ENCODE peak calls at places on chromosomes 1 and 21, in seven cellular contexts. One of them, this sample, is unnamed.

GRCh38 chr1:204102719-204103118 is 29.8 kb downstream of the SOX13 start:
- DNase-seq in left lung: no peak
- DNase-seq in pancreas: no peak
- DNase-seq in ascending aorta: no peak
- DNase-seq in uterus: no peak
- DNase-seq in foreskin fibroblast: no peak
- DNase-seq in astrocyte of the cerebellum: no peak
- DNase-seq in this sample: no peak

GRCh38 chr1:203665986-203666385 is 39.4 kb downstream of the ATP2B4 start:
- DNase-seq in left lung: no peak
- DNase-seq in pancreas: no peak
- DNase-seq in ascending aorta: no peak
- DNase-seq in uterus: peak; percentile 60
- DNase-seq in foreskin fibroblast: no peak
- DNase-seq in astrocyte of the cerebellum: no peak
- DNase-seq in this sample: no peak

GRCh38 chr1:184387871-184388670 is 1.2 kb downstream of the C1orf21 start:
- DNase-seq in left lung: peak; percentile 50
- DNase-seq in pancreas: peak; percentile 23
- DNase-seq in ascending aorta: peak; percentile 69
- DNase-seq in uterus: peak; percentile 58
- DNase-seq in foreskin fibroblast: peak; percentile 86
- DNase-seq in astrocyte of the cerebellum: no peak
- DNase-seq in this sample: peak; percentile 66

GRCh38 chr1:240611619-240612490 is at the start of gene GREM2:
- DNase-seq in left lung: peak; percentile 37
- DNase-seq in pancreas: peak; percentile 3
- DNase-seq in ascending aorta: no peak
- DNase-seq in uterus: peak; percentile 70
- DNase-seq in foreskin fibroblast: peak; percentile 92
- DNase-seq in astrocyte of the cerebellum: peak; percentile 87
- DNase-seq in this sample: peak; percentile 64

GRCh38 chr1:92707292-92707691 is 77.6 kb downstream of the EVI5 start:
- DNase-seq in left lung: no peak
- DNase-seq in pancreas: no peak
- DNase-seq in ascending aorta: no peak
- DNase-seq in uterus: no peak
- DNase-seq in foreskin fibroblast: no peak
- DNase-seq in astrocyte of the cerebellum: no peak
- DNase-seq in this sample: no peak

GRCh38 chr1:245587435-245588105 is 432.8 kb downstream of the KIF26B start:
- DNase-seq in left lung: no peak
- DNase-seq in pancreas: no peak
- DNase-seq in ascending aorta: no peak
- DNase-seq in uterus: no peak
- DNase-seq in foreskin fibroblast: no peak
- DNase-seq in astrocyte of the cerebellum: no peak
- DNase-seq in this sample: no peak

GRCh38 chr21:45938453-45938755 is 43.2 kb upstream of the COL6A1 start:
- DNase-seq in left lung: no peak
- DNase-seq in pancreas: no peak
- DNase-seq in ascending aorta: no peak
- DNase-seq in uterus: no peak
- DNase-seq in foreskin fibroblast: no peak
- DNase-seq in astrocyte of the cerebellum: no peak
- DNase-seq in this sample: no peak

GRCh38 chr1:89884718-89885596 is 64.1 kb downstream of the LRRC8D start:
- DNase-seq in left lung: no peak
- DNase-seq in pancreas: no peak
- DNase-seq in ascending aorta: no peak
- DNase-seq in uterus: no peak
- DNase-seq in foreskin fibroblast: peak; percentile 67
- DNase-seq in astrocyte of the cerebellum: peak; percentile 15
- DNase-seq in this sample: peak; percentile 68

GRCh38 chr21:36749935-36750578 is 51.1 kb downstream of the SIM2 start:
- DNase-seq in left lung: no peak
- DNase-seq in pancreas: no peak
- DNase-seq in ascending aorta: no peak
- DNase-seq in uterus: no peak
- DNase-seq in foreskin fibroblast: no peak
- DNase-seq in astrocyte of the cerebellum: peak; percentile 29
- DNase-seq in this sample: peak; percentile 36

GRCh38 chr1:117644696-117645311 is 39.0 kb downstream of the TENT5C start:
- DNase-seq in left lung: no peak
- DNase-seq in pancreas: no peak
- DNase-seq in ascending aorta: peak; percentile 50
- DNase-seq in uterus: no peak
- DNase-seq in foreskin fibroblast: no peak
- DNase-seq in astrocyte of the cerebellum: no peak
- DNase-seq in this sample: no peak
- H3K4me3 ChIP-seq in left lung: no peak overlapping the region
- H3K4me3 ChIP-seq in pancreas: no peak overlapping the region
- H3K4me3 ChIP-seq in ascending aorta: no peak overlapping the region
- H3K4me3 ChIP-seq in uterus: no peak overlapping the region
- H3K4me3 ChIP-seq in foreskin fibroblast: no peak overlapping the region
- H3K4me3 ChIP-seq in astrocyte of the cerebellum: no peak overlapping the region
- H3K4me3 ChIP-seq in this sample: no peak overlapping the region

DNA sequence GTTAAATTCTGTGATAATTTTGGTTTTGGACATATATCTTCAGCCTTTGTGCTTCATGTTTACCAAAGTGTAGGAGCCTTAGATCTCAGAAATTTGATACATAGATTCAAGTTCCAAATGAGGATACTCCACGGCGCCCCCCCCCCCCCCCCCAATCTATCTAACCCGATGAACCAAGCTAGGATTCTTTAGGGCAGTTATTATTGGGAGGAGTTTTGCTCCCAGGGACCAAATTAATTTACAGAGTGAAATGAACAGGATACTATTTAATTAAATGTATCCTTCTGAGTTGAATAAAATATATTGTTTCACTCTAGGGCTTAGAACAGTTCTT is 3.2 kb downstream of the USP25 start:
- DNase-seq in left lung: no peak
- DNase-seq in pancreas: no peak
- DNase-seq in ascending aorta: no peak
- DNase-seq in uterus: no peak
- DNase-seq in foreskin fibroblast: no peak
- DNase-seq in astrocyte of the cerebellum: no peak
- DNase-seq in this sample: no peak
- H3K4me3 ChIP-seq in left lung: peak overlapping the region; percentile 86
- H3K4me3 ChIP-seq in pancreas: no peak overlapping the region
- H3K4me3 ChIP-seq in ascending aorta: no peak overlapping the region
- H3K4me3 ChIP-seq in uterus: peak overlapping the region; percentile 49
- H3K4me3 ChIP-seq in foreskin fibroblast: no peak overlapping the region
- H3K4me3 ChIP-seq in astrocyte of the cerebellum: peak overlapping the region; percentile 78
- H3K4me3 ChIP-seq in this sample: no peak overlapping the region

DNA sequence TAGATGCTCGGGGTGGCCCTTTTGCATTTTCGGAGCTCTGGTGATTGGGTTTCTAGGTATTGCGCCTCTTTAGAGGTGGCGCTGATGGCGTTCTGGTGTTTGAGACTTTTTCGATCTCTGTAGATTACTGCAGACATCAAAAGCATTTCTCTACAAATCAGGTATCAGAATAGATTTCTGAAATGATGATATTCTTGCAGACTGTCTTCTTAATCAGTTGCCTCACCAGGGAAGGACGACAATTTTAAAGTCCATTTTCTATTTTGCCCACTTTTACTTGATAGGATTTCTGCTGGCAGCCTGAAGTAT is 65.2 kb upstream of the VAMP3 start:
- DNase-seq in left lung: no peak
- DNase-seq in pancreas: no peak
- DNase-seq in ascending aorta: no peak
- DNase-seq in uterus: no peak
- DNase-seq in foreskin fibroblast: no peak
- DNase-seq in astrocyte of the cerebellum: no peak
- DNase-seq in this sample: no peak
- H3K4me3 ChIP-seq in left lung: peak overlapping the region; percentile 48
- H3K4me3 ChIP-seq in pancreas: peak overlapping the region; percentile 16
- H3K4me3 ChIP-seq in ascending aorta: no peak overlapping the region
- H3K4me3 ChIP-seq in uterus: peak overlapping the region; percentile 24
- H3K4me3 ChIP-seq in foreskin fibroblast: no peak overlapping the region
- H3K4me3 ChIP-seq in astrocyte of the cerebellum: peak overlapping the region; percentile 39
- H3K4me3 ChIP-seq in this sample: no peak overlapping the region

GRCh38 chr1:172811698-172812097 is 152.8 kb downstream of the FASLG start:
- DNase-seq in left lung: no peak
- DNase-seq in pancreas: no peak
- DNase-seq in ascending aorta: no peak
- DNase-seq in uterus: no peak
- DNase-seq in foreskin fibroblast: no peak
- DNase-seq in astrocyte of the cerebellum: no peak
- DNase-seq in this sample: no peak
- H3K4me3 ChIP-seq in left lung: no peak overlapping the region
- H3K4me3 ChIP-seq in pancreas: no peak overlapping the region
- H3K4me3 ChIP-seq in ascending aorta: no peak overlapping the region
- H3K4me3 ChIP-seq in uterus: no peak overlapping the region
- H3K4me3 ChIP-seq in foreskin fibroblast: no peak overlapping the region
- H3K4me3 ChIP-seq in astrocyte of the cerebellum: no peak overlapping the region
- H3K4me3 ChIP-seq in this sample: no peak overlapping the region

DNA sequence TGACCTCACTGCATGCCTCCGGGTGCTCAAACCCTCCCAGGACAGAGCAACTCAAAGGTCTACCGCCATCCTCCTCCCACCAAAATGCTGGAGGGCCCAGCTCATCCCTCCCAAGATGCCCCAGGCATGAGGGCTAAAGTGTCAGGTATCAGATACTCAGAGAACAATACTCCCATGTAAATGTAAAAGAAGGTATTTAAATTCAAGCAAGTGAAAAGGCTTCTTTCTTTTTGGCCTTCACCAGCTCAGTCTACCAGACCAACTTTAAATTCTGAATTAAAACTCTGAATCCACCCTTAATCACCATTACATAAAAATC is 3.0 kb downstream of the PARP1 start:
- DNase-seq in left lung: no peak
- DNase-seq in pancreas: no peak
- DNase-seq in ascending aorta: no peak
- DNase-seq in uterus: no peak
- DNase-seq in foreskin fibroblast: no peak
- DNase-seq in astrocyte of the cerebellum: no peak
- DNase-seq in this sample: no peak
- H3K4me3 ChIP-seq in left lung: no peak overlapping the region
- H3K4me3 ChIP-seq in pancreas: no peak overlapping the region
- H3K4me3 ChIP-seq in ascending aorta: no peak overlapping the region
- H3K4me3 ChIP-seq in uterus: no peak overlapping the region
- H3K4me3 ChIP-seq in foreskin fibroblast: no peak overlapping the region
- H3K4me3 ChIP-seq in astrocyte of the cerebellum: no peak overlapping the region
- H3K4me3 ChIP-seq in this sample: no peak overlapping the region

DNA sequence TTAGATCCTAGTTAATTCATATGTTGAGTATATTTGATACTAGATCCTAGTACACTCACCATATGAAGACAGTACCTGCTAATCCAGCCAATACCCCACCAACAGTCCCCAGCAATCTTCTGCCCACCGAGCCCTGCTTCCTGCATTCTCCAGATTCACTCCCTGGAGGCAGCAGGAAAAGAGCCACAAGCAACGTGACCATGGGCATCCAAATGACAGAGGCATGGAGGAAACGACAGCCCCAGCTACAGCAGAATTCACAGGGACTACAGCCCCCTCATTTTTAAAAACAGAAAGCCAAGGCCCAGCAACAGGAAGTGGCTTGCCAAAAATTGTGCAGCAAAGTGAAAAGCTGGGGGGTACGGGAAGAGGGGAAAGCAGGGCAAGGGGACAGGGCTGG is 29.3 kb downstream of the ASTN1 start:
- DNase-seq in left lung: no peak
- DNase-seq in pancreas: no peak
- DNase-seq in ascending aorta: no peak
- DNase-seq in uterus: no peak
- DNase-seq in foreskin fibroblast: no peak
- DNase-seq in astrocyte of the cerebellum: no peak
- DNase-seq in this sample: no peak
- H3K4me3 ChIP-seq in left lung: no peak overlapping the region
- H3K4me3 ChIP-seq in pancreas: no peak overlapping the region
- H3K4me3 ChIP-seq in ascending aorta: no peak overlapping the region
- H3K4me3 ChIP-seq in uterus: no peak overlapping the region
- H3K4me3 ChIP-seq in foreskin fibroblast: no peak overlapping the region
- H3K4me3 ChIP-seq in astrocyte of the cerebellum: no peak overlapping the region
- H3K4me3 ChIP-seq in this sample: no peak overlapping the region

This sample was measured in cardiac fibroblast.